ENCODE peak calls at places on chromosome 5, in five cellular contexts. One of them, this sample, is unnamed.

GRCh38 chr5:175872287-175873089 is 1.1 kb downstream of the CPLX2 start:
- DNase-seq in suprapubic skin: no peak
- DNase-seq in heart left ventricle: no peak
- DNase-seq in ovary: no peak
- DNase-seq in adrenal gland: no peak
- DNase-seq in this sample: no peak

GRCh38 chr5:5572983-5573797 is 150.7 kb downstream of the ICE1 start:
- DNase-seq in heart left ventricle: peak; percentile 31
- DNase-seq in ovary: peak; percentile 31
- DNase-seq in adrenal gland: no peak
- DNase-seq in suprapubic skin: no peak
- DNase-seq in this sample: no peak

GRCh38 chr5:147216552-147217154 is 18.2 kb upstream of the STK32A start:
- DNase-seq in ovary: no peak
- DNase-seq in suprapubic skin: no peak
- DNase-seq in heart left ventricle: no peak
- DNase-seq in adrenal gland: no peak
- DNase-seq in this sample: no peak

GRCh38 chr5:80109549-80110478 is 74.7 kb downstream of the THBS4 start:
- DNase-seq in suprapubic skin: no peak
- DNase-seq in heart left ventricle: peak; percentile 77
- DNase-seq in ovary: peak; percentile 35
- DNase-seq in adrenal gland: no peak
- DNase-seq in this sample: no peak

GRCh38 chr5:116023619-116024018 is 8.7 kb upstream of the ARL14EPL start:
- DNase-seq in ovary: no peak
- DNase-seq in adrenal gland: no peak
- DNase-seq in heart left ventricle: no peak
- DNase-seq in suprapubic skin: no peak
- DNase-seq in this sample: no peak

GRCh38 chr5:104372796-104373195 is 810.2 kb upstream of the NUDT12 start:
- DNase-seq in ovary: no peak
- DNase-seq in suprapubic skin: no peak
- DNase-seq in heart left ventricle: no peak
- DNase-seq in adrenal gland: no peak
- DNase-seq in this sample: no peak

GRCh38 chr5:153982206-153982605 is 56.5 kb downstream of the FAM114A2 start:
- DNase-seq in adrenal gland: no peak
- DNase-seq in ovary: no peak
- DNase-seq in suprapubic skin: no peak
- DNase-seq in heart left ventricle: no peak
- DNase-seq in this sample: no peak

GRCh38 chr5:87536365-87536764 is 123.6 kb upstream of the CCNH start:
- DNase-seq in heart left ventricle: no peak
- DNase-seq in ovary: no peak
- DNase-seq in adrenal gland: no peak
- DNase-seq in suprapubic skin: no peak
- DNase-seq in this sample: no peak

GRCh38 chr5:81506378-81506777 is 112.4 kb upstream of the ACOT12 start:
- DNase-seq in adrenal gland: no peak
- DNase-seq in heart left ventricle: no peak
- DNase-seq in suprapubic skin: no peak
- DNase-seq in ovary: no peak
- DNase-seq in this sample: no peak

GRCh38 chr5:75471193-75471592 is 40.2 kb downstream of the CERT1 start:
- DNase-seq in suprapubic skin: no peak
- DNase-seq in heart left ventricle: no peak
- DNase-seq in ovary: no peak
- DNase-seq in adrenal gland: no peak
- DNase-seq in this sample: no peak

GRCh38 chr5:10856646-10857332 is 95.8 kb upstream of the DAP start:
- DNase-seq in suprapubic skin: no peak
- DNase-seq in heart left ventricle: peak; percentile 40
- DNase-seq in ovary: peak; percentile 71
- DNase-seq in adrenal gland: peak; percentile 31
- DNase-seq in this sample: peak; percentile 54

GRCh38 chr5:132776077-132776931 is 735 bp downstream of the SEPTIN8 start:
- DNase-seq in suprapubic skin: no peak
- DNase-seq in ovary: peak; percentile 67
- DNase-seq in adrenal gland: peak; percentile 33
- DNase-seq in heart left ventricle: peak; percentile 55
- DNase-seq in this sample: peak; percentile 57

DNA sequence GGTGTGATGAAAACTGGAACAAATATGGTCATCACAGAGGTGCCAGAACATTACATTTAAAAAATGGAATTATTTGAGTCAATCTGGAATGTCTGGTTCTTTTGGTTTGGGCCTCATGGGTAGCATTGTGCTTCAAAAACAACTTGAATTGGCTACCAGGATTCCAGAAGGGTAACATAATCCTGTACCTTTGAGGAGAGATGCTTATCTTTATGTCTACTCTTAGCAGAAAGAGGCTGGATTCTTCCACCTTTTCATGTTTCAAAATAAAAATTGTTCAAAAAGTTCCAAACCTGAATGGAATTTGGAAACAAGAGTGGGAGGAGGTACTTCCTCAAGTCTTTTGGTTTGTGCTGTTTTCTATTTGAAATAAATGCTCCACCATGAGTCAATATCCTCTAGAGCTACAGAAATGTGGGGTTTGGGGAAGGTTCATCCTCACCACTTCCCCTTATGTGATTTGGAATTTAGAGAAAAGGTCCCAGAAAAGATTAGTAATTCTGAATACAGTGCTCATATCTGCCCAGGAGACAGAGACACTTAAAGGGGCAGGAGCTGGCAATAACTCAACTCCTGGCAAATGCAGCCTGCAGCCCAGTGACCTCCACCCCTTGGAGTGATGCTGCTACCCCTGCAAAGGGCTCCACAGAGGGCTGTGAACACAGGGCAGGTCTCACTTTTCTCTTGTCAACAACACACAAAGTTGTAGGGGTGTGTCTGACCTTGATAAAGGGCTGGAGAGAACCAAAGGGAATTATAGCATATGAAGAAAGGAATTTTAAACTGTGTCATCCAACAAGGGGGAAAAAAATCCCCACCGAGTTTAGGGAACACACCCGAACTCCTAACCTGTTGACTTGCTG is 272.8 kb downstream of the CWC27 start:
- DNase-seq in suprapubic skin: no peak
- DNase-seq in ovary: no peak
- DNase-seq in adrenal gland: no peak
- DNase-seq in heart left ventricle: no peak
- DNase-seq in this sample: no peak
- TF ChIP-seq POLR2A in suprapubic skin: no peak
- TF ChIP-seq POLR2A in ovary: no peak
- TF ChIP-seq POLR2A in adrenal gland: no peak
- TF ChIP-seq POLR2A in heart left ventricle: no peak
- TF ChIP-seq POLR2A in this sample: no peak

GRCh38 chr5:135490245-135491037 is 38.3 kb upstream of the TIFAB start:
- DNase-seq in suprapubic skin: no peak
- DNase-seq in adrenal gland: no peak
- DNase-seq in ovary: no peak
- DNase-seq in heart left ventricle: no peak
- DNase-seq in this sample: no peak
- H3K27me3 ChIP-seq in suprapubic skin: peaks cover 43% of the 10 kb centered on the region
- H3K27me3 ChIP-seq in adrenal gland: peaks cover 36% of the 10 kb centered on the region
- H3K27me3 ChIP-seq in ovary: no peaks in the 10 kb centered on the region
- H3K27me3 ChIP-seq in heart left ventricle: peaks cover 86% of the 10 kb centered on the region
- H3K27me3 ChIP-seq in this sample: no peaks in the 10 kb centered on the region

DNA sequence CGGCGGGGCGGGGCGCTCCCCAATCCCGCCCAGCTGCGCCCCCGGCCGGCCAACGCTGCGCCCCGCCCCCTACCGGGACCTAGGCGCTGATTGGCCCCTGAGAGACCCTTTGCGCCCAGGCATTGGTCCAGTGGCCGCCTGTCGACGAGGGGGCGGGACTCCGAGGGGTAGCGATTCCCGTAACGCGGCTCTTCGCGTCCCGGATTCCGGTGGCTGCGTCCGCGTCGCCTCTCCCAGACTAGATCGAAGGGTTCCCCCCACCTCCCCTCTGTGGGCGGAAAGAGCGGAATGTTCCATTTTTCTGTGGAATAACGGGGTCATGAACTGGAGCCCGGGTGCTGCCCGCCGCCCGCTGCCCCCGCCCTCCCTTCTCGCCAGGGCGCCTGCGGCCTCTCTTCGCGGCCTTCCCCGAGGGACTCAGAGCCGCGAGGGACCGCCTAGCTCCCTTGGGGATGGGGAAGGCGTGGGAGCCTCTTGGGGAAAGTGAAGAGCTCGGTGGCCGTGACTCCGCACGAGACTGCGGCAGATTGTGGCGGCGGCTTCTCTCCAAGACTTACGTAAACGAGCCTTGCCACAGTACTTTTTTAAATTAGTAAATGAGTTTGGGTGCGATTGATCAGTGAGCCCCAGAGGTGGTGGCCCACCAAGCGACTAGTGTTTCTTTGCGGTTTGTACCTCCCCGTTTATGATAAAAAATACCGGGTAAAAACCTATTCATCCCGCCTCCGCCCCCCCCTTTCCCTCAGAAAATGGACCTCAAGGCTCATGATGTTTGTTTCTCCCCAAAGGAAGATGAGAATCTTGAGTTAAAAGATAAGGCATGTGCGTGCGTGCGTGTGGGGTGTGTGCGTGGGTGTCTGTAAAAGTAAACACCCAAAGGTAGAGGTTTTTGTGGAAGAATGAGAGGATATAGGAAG is 493 bp upstream of the IL6ST start:
- DNase-seq in heart left ventricle: peak; percentile 99
- DNase-seq in ovary: peak; percentile 98
- DNase-seq in adrenal gland: peak; percentile 99
- DNase-seq in suprapubic skin: peak; percentile 98
- DNase-seq in this sample: peak; percentile 96
- TF ChIP-seq POLR2A in heart left ventricle: no peak
- TF ChIP-seq POLR2A in ovary: peak; percentile 91
- TF ChIP-seq POLR2A in adrenal gland: peak; percentile 46
- TF ChIP-seq POLR2A in suprapubic skin: no peak
- TF ChIP-seq POLR2A in this sample: peak; percentile 56

DNA sequence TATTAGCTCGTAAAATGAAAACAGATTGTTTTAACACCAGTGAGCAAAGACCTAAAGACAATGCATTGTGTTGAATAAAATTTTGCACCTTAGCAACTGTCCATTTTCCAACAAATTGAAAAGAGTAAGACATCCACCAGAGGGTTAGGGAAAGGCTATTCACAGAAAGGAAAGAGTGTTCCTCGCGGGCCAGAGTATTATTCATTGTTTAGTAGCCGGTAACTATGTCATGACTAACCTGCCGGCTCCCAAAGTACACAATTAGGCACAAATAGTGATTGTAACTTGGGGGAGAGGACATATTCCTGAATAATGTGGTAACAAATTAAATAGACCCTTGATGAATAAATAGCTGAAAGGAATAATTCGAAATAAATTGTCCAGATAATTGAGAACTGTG is 213.3 kb downstream of the DNAH5 start:
- DNase-seq in adrenal gland: no peak
- DNase-seq in heart left ventricle: no peak
- DNase-seq in ovary: no peak
- DNase-seq in suprapubic skin: no peak
- DNase-seq in this sample: no peak
- H3K27me3 ChIP-seq in adrenal gland: no peaks in the 10 kb centered on the region
- H3K27me3 ChIP-seq in heart left ventricle: no peaks in the 10 kb centered on the region
- H3K27me3 ChIP-seq in ovary: no peaks in the 10 kb centered on the region
- H3K27me3 ChIP-seq in suprapubic skin: no peaks in the 10 kb centered on the region
- H3K27me3 ChIP-seq in this sample: no peaks in the 10 kb centered on the region